ENCODE peak calls at places on chromosomes 5 and 9, in six cellular contexts. O is IMR-90, R is mesenchymal stem cell, W is neuronal stem cell, T is H9, U is H1. F is an unnamed sample.
A peak's percentile ranks its signal among the peaks of the same experiment; 100 is the strongest.

GRCh38 chr5:167284491-167284890 is 1007.0 kb upstream of the WWC1 start:
- DNase-seq in W (no peak), T (no peak), R (peak; percentile 27), U (no peak), O (peak; percentile 70), F (no peak)

GRCh38 chr5:122102825-122103224 is 24.8 kb upstream of the LOX start:
- DNase-seq in T (no peak), U (no peak), W (no peak), O (peak; percentile 85), R (peak; percentile 71), F (no peak)

GRCh38 chr5:109987970-109988369 is 298.2 kb downstream of the MAN2A1 start:
- DNase-seq in O (no peak), R (peak; percentile 9), U (no peak), W (no peak), T (no peak), F (peak; percentile 68)

GRCh38 chr5:5437227-5438172 is 15.0 kb downstream of the ICE1 start:
- DNase-seq in U (no peak), O (no peak), W (no peak), R (no peak), T (no peak), F (no peak)

GRCh38 chr9:134569626-134570025 is 72.0 kb upstream of the COL5A1 start:
- DNase-seq in O (no peak), T (no peak), W (no peak), R (no peak), U (peak; percentile 17), F (no peak)

GRCh38 chr5:14109041-14109747 is 33.9 kb upstream of the TRIO start:
- DNase-seq in O (peak; percentile 75), W (no peak), R (peak; percentile 29), T (no peak), U (no peak), F (peak; percentile 5)

GRCh38 chr5:128539038-128539429 is 989 bp upstream of the FBN2 start:
- DNase-seq in O (no peak), W (no peak), T (no peak), U (no peak), R (peak; percentile 43), F (no peak)

GRCh38 chr5:21806943-21807342 is 1046.2 kb downstream of the CDH12 start:
- DNase-seq in R (peak; percentile 36), O (peak; percentile 87), W (no peak), T (no peak), U (no peak), F (no peak)

GRCh38 chr5:157994906-157995519 is 136.1 kb upstream of the CLINT1 start:
- DNase-seq in O (peak; percentile 54), W (peak; percentile 70), R (peak; percentile 66), T (peak; percentile 90), U (peak; percentile 85), F (peak; percentile 82)

GRCh38 chr5:159104058-159104651 is 4.4 kb upstream of the EBF1 start:
- DNase-seq in R (peak; percentile 62), O (peak; percentile 21), W (peak; percentile 49), U (peak; percentile 65), T (peak; percentile 65), F (no peak)

GRCh38 chr9:137025120-137025966 is 2.7 kb downstream of the ABCA2 start:
- DNase-seq in R (no peak), O (no peak), U (no peak), T (peak; percentile 47), W (no peak), F (no peak)
- H4K91ac ChIP-seq in R (no peak overlapping the region), O (no peak overlapping the region), U (no peak overlapping the region), T (no peak overlapping the region), W (no peak overlapping the region), F (no peak overlapping the region)

DNA sequence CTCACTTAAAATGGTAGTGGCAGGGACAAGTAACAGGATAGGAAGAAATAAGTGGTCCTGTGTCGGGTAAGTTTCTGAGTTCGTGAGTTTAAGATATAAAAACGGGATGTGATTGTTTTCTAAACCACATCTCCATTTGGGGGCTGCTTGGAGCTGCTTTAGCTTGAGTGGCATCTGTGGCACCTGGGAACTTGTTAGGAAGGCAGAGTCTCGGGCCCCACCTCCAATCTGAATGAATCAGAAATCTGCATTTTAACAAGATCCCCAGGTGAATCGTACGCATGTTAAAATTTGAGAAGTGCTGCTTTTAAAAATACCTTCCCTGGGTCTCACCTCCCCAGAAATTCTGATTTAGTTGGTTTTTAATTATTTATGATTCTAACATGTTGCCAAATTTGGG is 78.1 kb downstream of the CDH6 start:
- DNase-seq in T (no peak), O (no peak), R (no peak), W (no peak), U (no peak), F (no peak)
- H3K14ac ChIP-seq in T (no peak overlapping the region), O (no peak overlapping the region), R (no peak overlapping the region), W (no peak overlapping the region), U (no peak overlapping the region), F (no peak overlapping the region)

GRCh38 chr9:95063300-95063699 is 254.2 kb downstream of the FANCC start:
- DNase-seq in O (no peak), R (no peak), T (no peak), W (no peak), U (no peak), F (no peak)

GRCh38 chr9:95060246-95060645 is 257.3 kb downstream of the FANCC start:
- DNase-seq in O (no peak), W (no peak), R (no peak), T (no peak), U (no peak), F (no peak)

GRCh38 chr9:95060916-95061315 is 256.6 kb downstream of the FANCC start:
- DNase-seq in T (no peak), R (no peak), O (no peak), U (no peak), W (no peak), F (no peak)

GRCh38 chr9:95062601-95063065 is 254.9 kb downstream of the FANCC start:
- DNase-seq in O (no peak), U (no peak), R (no peak), T (no peak), W (no peak), F (no peak)

DNA sequence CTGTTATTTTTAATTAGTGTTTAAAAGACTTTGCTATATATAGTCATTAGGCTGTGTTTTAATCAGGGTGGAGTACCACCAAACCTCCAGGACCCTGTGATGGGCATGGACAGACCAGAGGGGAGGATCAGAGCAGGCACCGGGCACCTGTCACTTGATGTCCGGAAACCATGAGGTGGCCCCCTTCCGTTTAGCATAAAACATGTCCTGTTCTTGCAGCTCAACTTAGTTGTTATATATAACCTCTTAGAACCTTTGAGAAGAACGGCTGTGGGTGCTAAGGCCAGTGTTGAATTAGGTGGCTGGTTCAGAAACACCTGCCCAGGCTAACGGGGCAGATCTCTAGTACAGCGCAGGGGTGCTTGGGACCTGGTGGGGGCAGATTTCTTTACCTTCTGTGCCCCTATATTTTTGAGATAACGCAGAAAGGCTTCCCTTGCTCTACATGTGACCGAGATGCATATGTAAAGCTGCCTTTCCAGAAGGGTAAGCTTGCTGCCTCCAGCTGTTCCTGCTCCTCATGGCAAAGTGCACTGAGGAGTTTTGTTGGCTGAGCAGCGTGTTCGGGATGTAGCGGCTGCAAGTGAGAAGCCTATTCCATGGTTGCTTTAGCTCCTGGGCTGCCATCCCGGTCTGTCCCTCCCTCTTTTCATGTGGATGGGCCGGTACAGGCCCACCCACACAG is 255.5 kb downstream of the FANCC start:
- DNase-seq in R (no peak), T (no peak), U (no peak), O (no peak), W (no peak), F (no peak)
- H4K91ac ChIP-seq in R (no peak overlapping the region), T (no peak overlapping the region), U (no peak overlapping the region), O (no peak overlapping the region), W (no peak overlapping the region), F (no peak overlapping the region)

GRCh38 chr5:96014395-96014794 is 52.7 kb upstream of the ELL2 start:
- DNase-seq in O (no peak), W (no peak), U (no peak), R (peak; percentile 29), T (no peak), F (no peak)
- H3K14ac ChIP-seq in O (no peak overlapping the region), W (no peak overlapping the region), U (no peak overlapping the region), R (no peak overlapping the region), T (no peak overlapping the region), F (no peak overlapping the region)

DNA sequence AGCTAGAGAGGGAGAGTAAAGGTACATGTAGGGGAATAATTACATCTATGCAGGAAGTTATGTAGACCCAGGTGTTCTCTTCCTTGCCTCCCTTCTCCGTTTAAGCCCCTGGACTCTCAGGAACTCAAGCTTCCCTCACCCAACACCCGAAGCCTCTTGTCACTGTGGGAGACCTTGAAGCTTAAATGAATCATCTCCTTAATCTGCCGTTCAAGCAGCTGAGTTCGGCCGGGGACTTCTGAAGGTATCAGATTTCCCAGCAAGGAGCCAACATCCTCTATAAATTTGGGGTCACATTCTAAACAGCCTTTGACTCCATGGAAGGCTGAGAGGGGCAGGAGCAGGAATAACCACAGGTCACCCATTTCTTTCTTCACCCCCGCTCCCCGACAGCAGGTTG is 412 bp downstream of the IZUMO3 start:
- DNase-seq in R (no peak), O (no peak), W (no peak), U (no peak), T (no peak), F (no peak)
- H4K91ac ChIP-seq in R (no peak overlapping the region), O (no peak overlapping the region), W (no peak overlapping the region), U (no peak overlapping the region), T (no peak overlapping the region), F (no peak overlapping the region)

GRCh38 chr5:135448071-135448704 is 1.0 kb upstream of the DCANP1 start:
- DNase-seq in T (no peak), W (no peak), U (no peak), O (no peak), R (no peak), F (no peak)

GRCh38 chr5:135450328-135450727 is 1.8 kb downstream of the TIFAB start:
- DNase-seq in U (no peak), T (no peak), O (no peak), R (no peak), W (no peak), F (no peak)

GRCh38 chr5:135450957-135451356 is 1.2 kb downstream of the TIFAB start:
- DNase-seq in T (no peak), R (no peak), U (no peak), O (no peak), W (no peak), F (no peak)

GRCh38 chr5:135448796-135449507 is 1.8 kb upstream of the DCANP1 start:
- DNase-seq in O (peak; percentile 55), T (no peak), U (no peak), R (no peak), W (no peak), F (no peak)

GRCh38 chr5:135449608-135450007 is 2.5 kb upstream of the DCANP1 start:
- DNase-seq in T (no peak), O (no peak), W (no peak), U (no peak), R (no peak), F (no peak)
- H3K14ac ChIP-seq in T (no peak overlapping the region), O (no peak overlapping the region), W (peak overlapping the region; percentile 86), U (no peak overlapping the region), R (no peak overlapping the region), F (no peak overlapping the region)

DNA sequence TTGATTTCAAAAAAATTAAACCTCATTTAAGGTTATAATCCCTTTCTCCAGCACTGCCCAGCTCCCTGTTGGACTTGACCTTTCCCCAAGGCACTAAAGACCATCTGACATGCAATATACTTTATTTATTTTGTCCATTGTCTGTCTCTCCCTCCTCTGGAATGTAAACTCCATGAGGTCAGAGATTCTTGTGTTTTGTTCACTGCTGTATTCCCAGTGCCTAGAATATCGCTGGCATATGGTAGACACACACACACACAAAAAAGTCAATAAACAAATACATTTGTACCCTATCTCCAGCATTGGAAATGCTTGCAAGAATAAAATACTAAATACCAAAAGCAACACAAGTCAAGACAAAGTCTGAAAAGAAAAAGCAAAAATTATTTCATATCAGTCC is 17.3 kb upstream of the ARSB start:
- DNase-seq in U (no peak), W (no peak), R (no peak), T (no peak), O (no peak), F (no peak)
- H4K91ac ChIP-seq in U (no peak overlapping the region), W (no peak overlapping the region), R (no peak overlapping the region), T (no peak overlapping the region), O (no peak overlapping the region), F (no peak overlapping the region)